ENCODE peak calls at places on chromosomes 2 and 18, in six cellular contexts. K, P, C, H, W and N are unnamed samples.

GRCh38 chr18:32441536-32441935 is 29.1 kb downstream of the GAREM1 start:
- DNase-seq in K (no peak), P (no peak), C (no peak), H (no peak), W (no peak), N (no peak)

GRCh38 chr2:221104391-221104811 is 467.7 kb downstream of the EPHA4 start:
- DNase-seq in K (peak; percentile 85), P (no peak), C (peak; percentile 77), H (peak; percentile 36), W (no peak), N (no peak)

GRCh38 chr2:172294983-172295382 is 132.4 kb upstream of the ITGA6 start:
- DNase-seq in K (no peak), P (no peak), C (no peak), H (no peak), W (no peak), N (no peak)

GRCh38 chr2:46711156-46711555 is 204.4 kb downstream of the MCFD2 start:
- DNase-seq in K (no peak), P (no peak), C (no peak), H (no peak), W (no peak), N (no peak)

GRCh38 chr2:128197059-128197458 is 106.1 kb downstream of the UGGT1 start:
- DNase-seq in K (no peak), P (no peak), C (no peak), H (no peak), W (no peak), N (no peak)

GRCh38 chr2:191038241-191038725 is 24.3 kb upstream of the STAT1 start:
- DNase-seq in K (no peak), P (no peak), C (no peak), H (no peak), W (peak; percentile 9), N (no peak)

GRCh38 chr2:197239434-197239833 is 71.1 kb downstream of the ANKRD44 start:
- DNase-seq in K (no peak), P (no peak), C (no peak), H (no peak), W (no peak), N (no peak)

GRCh38 chr2:200350796-200351195 is 44.3 kb downstream of the SPATS2L start:
- DNase-seq in K (no peak), P (no peak), C (no peak), H (no peak), W (no peak), N (no peak)

GRCh38 chr2:44424211-44424610 is 62.5 kb downstream of the CAMKMT start:
- DNase-seq in K (no peak), P (no peak), C (no peak), H (no peak), W (no peak), N (no peak)

GRCh38 chr2:127155901-127156300 is 48.9 kb upstream of the BIN1 start:
- DNase-seq in K (no peak), P (no peak), C (no peak), H (no peak), W (no peak), N (no peak)

GRCh38 chr18:42069036-42069435 is 114.0 kb downstream of the PIK3C3 start:
- DNase-seq in K (no peak), P (no peak), C (no peak), H (no peak), W (no peak), N (no peak)

GRCh38 chr18:30545393-30545792 is 497.1 kb downstream of the DSC3 start:
- DNase-seq in K (no peak), P (no peak), C (no peak), H (no peak), W (no peak), N (no peak)

GRCh38 chr2:67974564-67975430 is 88.0 kb downstream of the C1D start:
- DNase-seq in K (peak; percentile 28), P (no peak), C (no peak), H (no peak), W (no peak), N (no peak)

GRCh38 chr2:135997380-135997779 is 12.0 kb upstream of the DARS1 start:
- DNase-seq in K (no peak), P (no peak), C (peak; percentile 95), H (peak; percentile 91), W (no peak), N (no peak)

GRCh38 chr2:180944372-180944771 is 36.0 kb upstream of the UBE2E3 start:
- DNase-seq in K (no peak), P (no peak), C (no peak), H (peak; percentile 5), W (no peak), N (no peak)

GRCh38 chr18:27749189-27749588 is 427.7 kb downstream of the CDH2 start:
- DNase-seq in K (no peak), P (no peak), C (no peak), H (peak; percentile 37), W (no peak), N (no peak)

GRCh38 chr2:70173520-70173919 is 17.3 kb downstream of the C2orf42 start:
- DNase-seq in K (no peak), P (no peak), C (no peak), H (no peak), W (no peak), N (no peak)

GRCh38 chr18:79624356-79624961 is 55.1 kb upstream of the CTDP1 start:
- DNase-seq in K (no peak), P (no peak), C (no peak), H (no peak), W (no peak), N (no peak)

GRCh38 chr2:143617803-143618415 is 488.7 kb downstream of the ARHGAP15 start:
- DNase-seq in K (no peak), P (no peak), C (no peak), H (no peak), W (no peak), N (no peak)

GRCh38 chr18:26544459-26544858 is 3.9 kb downstream of the KCTD1 start:
- DNase-seq in K (no peak), P (no peak), C (no peak), H (no peak), W (no peak), N (no peak)

GRCh38 chr18:26546170-26546874 is 2.0 kb downstream of the KCTD1 start:
- DNase-seq in K (no peak), P (no peak), C (no peak), H (peak; percentile 67), W (no peak), N (no peak)

GRCh38 chr18:26545335-26545734 is 3.0 kb downstream of the KCTD1 start:
- DNase-seq in K (no peak), P (no peak), C (no peak), H (no peak), W (no peak), N (no peak)

GRCh38 chr18:26545737-26546136 is 2.6 kb downstream of the KCTD1 start:
- DNase-seq in K (no peak), P (no peak), C (no peak), H (no peak), W (no peak), N (no peak)

DNA sequence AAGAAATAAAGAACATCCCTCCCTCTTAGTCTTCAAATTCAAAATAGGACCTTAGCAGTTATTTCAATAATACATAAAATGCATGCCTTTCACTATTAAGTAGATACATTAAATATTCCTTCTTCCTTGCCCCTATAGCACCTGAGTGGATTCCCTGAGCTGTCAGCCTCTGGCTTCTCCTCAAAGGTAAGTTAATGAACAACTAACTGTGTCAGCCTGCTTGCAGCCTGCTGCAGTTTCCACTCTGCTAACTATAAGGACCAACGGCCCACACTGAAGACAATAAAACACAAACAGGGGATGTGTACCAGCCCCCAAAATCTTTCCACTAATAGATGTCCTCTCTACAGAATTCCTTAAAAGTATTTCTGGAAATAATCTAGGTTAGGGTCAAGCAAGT is 5.0 kb downstream of the KCTD1 start:
- DNase-seq in K (no peak), P (no peak), C (no peak), H (no peak), W (no peak), N (no peak)
- H3K4me1 ChIP-seq in K (peaks cover 46% of the 10 kb centered on the region), P (peaks cover 18% of the 10 kb centered on the region), C (peaks cover 2% of the 10 kb centered on the region), H (peaks cover 32% of the 10 kb centered on the region), W (peaks cover 11% of the 10 kb centered on the region), N (peaks cover 49% of the 10 kb centered on the region)

GRCh38 chr2:217436386-217436785 is 566.4 kb downstream of the TNS1 start:
- DNase-seq in K (no peak), P (no peak), C (no peak), H (no peak), W (no peak), N (no peak)

GRCh38 chr2:217438136-217438535 is 564.7 kb downstream of the TNS1 start:
- DNase-seq in K (no peak), P (no peak), C (no peak), H (no peak), W (no peak), N (no peak)

GRCh38 chr2:217438821-217439220 is 564.0 kb downstream of the TNS1 start:
- DNase-seq in K (no peak), P (no peak), C (no peak), H (no peak), W (no peak), N (no peak)

GRCh38 chr2:217437289-217437688 is 565.5 kb downstream of the TNS1 start:
- DNase-seq in K (peak; percentile 33), P (no peak), C (no peak), H (no peak), W (no peak), N (no peak)

GRCh38 chr2:217440000-217440399 is 562.8 kb downstream of the TNS1 start:
- DNase-seq in K (no peak), P (no peak), C (no peak), H (no peak), W (no peak), N (no peak)
- H3K27ac ChIP-seq in K (no peak overlapping the region), P (no peak overlapping the region), C (no peak overlapping the region), H (no peak overlapping the region), W (no peak overlapping the region), N (no peak overlapping the region)

GRCh38 chr2:49259926-49260325 is 105.6 kb upstream of the FSHR start:
- DNase-seq in K (no peak), P (no peak), C (no peak), H (no peak), W (no peak), N (no peak)

GRCh38 chr2:49261021-49261538 is 106.8 kb upstream of the FSHR start:
- DNase-seq in K (no peak), P (no peak), C (no peak), H (no peak), W (no peak), N (no peak)

GRCh38 chr2:49265471-49265870 is 111.2 kb upstream of the FSHR start:
- DNase-seq in K (peak; percentile 27), P (no peak), C (no peak), H (no peak), W (no peak), N (no peak)

GRCh38 chr2:49262815-49263560 is 108.7 kb upstream of the FSHR start:
- DNase-seq in K (no peak), P (no peak), C (peak; percentile 48), H (no peak), W (no peak), N (no peak)

DNA sequence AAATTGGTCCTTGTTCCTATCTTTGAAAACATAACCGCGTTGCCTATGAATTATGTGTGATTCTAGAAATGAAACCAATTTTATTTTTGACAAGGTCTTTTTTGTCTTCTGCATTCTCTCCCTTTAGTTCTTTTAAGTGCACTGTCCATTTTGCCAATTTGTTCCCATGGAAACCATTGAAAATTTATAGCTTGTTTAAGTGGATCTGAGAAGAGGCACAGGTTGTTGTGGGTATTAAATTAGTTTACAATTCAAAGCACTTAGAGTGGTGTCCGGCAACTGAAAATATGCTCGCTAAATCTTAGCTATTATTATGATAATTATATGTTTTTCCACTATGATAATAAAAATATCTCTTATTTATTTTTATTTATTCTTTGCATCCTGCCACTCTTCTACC is 107.5 kb upstream of the FSHR start:
- DNase-seq in K (no peak), P (no peak), C (no peak), H (no peak), W (no peak), N (no peak)
- H3K4me1 ChIP-seq in K (peaks cover 9% of the 10 kb centered on the region), P (no peaks in the 10 kb centered on the region), C (no peaks in the 10 kb centered on the region), H (peaks cover 13% of the 10 kb centered on the region), W (no peaks in the 10 kb centered on the region), N (no peaks in the 10 kb centered on the region)

GRCh38 chr2:217993817-217994459 is 8.9 kb downstream of the TNS1 start:
- DNase-seq in K (peak; percentile 71), P (peak; percentile 33), C (peak; percentile 92), H (peak; percentile 83), W (no peak), N (no peak)
- H3K27ac ChIP-seq in K (no peak overlapping the region), P (no peak overlapping the region), C (no peak overlapping the region), H (no peak overlapping the region), W (no peak overlapping the region), N (peak overlapping the region; percentile 40)